ENCODE peak calls at places on chromosomes 13 and 19, in five cellular contexts. S, M, Y, A and H are unnamed samples.

GRCh38 chr13:112325941-112326645 is 50.1 kb upstream of the SPACA7 start:
- DNase-seq in S (no peak), M (no peak), Y (peak; percentile 6), A (no peak), H (no peak)

GRCh38 chr19:30545752-30546151 is 173.6 kb downstream of the ZNF536 start:
- DNase-seq in S (no peak), M (no peak), Y (no peak), A (no peak), H (no peak)

GRCh38 chr13:94534171-94534570 is 54.7 kb upstream of the DCT start:
- DNase-seq in S (peak; percentile 37), M (no peak), Y (no peak), A (no peak), H (no peak)

GRCh38 chr13:79966502-79966901 is 374.4 kb downstream of the SPRY2 start:
- DNase-seq in S (peak; percentile 69), M (no peak), Y (no peak), A (no peak), H (no peak)

GRCh38 chr19:15124572-15125231 is 17.5 kb downstream of the SYDE1 start:
- DNase-seq in S (peak; percentile 36), M (peak; percentile 93), Y (no peak), A (no peak), H (peak; percentile 26)

GRCh38 chr13:44181938-44182337 is 191.7 kb upstream of the SERP2 start:
- DNase-seq in S (peak; percentile 69), M (no peak), Y (no peak), A (no peak), H (no peak)

GRCh38 chr19:40804783-40805242 is 5.8 kb downstream of the EGLN2 start:
- DNase-seq in S (no peak), M (peak; percentile 44), Y (no peak), A (no peak), H (peak; percentile 31)

GRCh38 chr19:11570039-11570462 is 7.4 kb downstream of the ACP5 start:
- DNase-seq in S (no peak), M (no peak), Y (no peak), A (no peak), H (peak; percentile 64)

GRCh38 chr13:110520431-110521295 is 40.9 kb downstream of the RAB20 start:
- DNase-seq in S (no peak), M (peak; percentile 87), Y (peak; percentile 80), A (peak; percentile 15), H (no peak)

GRCh38 chr19:44875666-44876418 is 15.2 kb upstream of the TOMM40 start:
- DNase-seq in S (peak; percentile 81), M (peak; percentile 69), Y (no peak), A (no peak), H (no peak)

GRCh38 chr13:111639994-111640393 is 319.6 kb downstream of the TEX29 start:
- DNase-seq in S (no peak), M (no peak), Y (no peak), A (no peak), H (no peak)

GRCh38 chr13:112928020-112928931 is 40.7 kb upstream of the MCF2L start:
- DNase-seq in S (no peak), M (no peak), Y (no peak), A (no peak), H (no peak)

GRCh38 chr13:54241719-54242118 is 1213.1 kb downstream of the OLFM4 start:
- DNase-seq in S (peak; percentile 29), M (no peak), Y (no peak), A (no peak), H (no peak)

GRCh38 chr13:95536629-95537241 is 15.8 kb upstream of the CLDN10 start:
- DNase-seq in S (peak; percentile 48), M (no peak), Y (peak; percentile 10), A (no peak), H (peak; percentile 27)

GRCh38 chr19:56155124-56155687 is 14.1 kb downstream of the ZNF444 start:
- DNase-seq in S (no peak), M (no peak), Y (no peak), A (no peak), H (no peak)

GRCh38 chr13:95385808-95386207 is 84.6 kb upstream of the ABCC4 start:
- DNase-seq in S (no peak), M (no peak), Y (no peak), A (no peak), H (no peak)

GRCh38 chr13:51844862-51845573 is at the start of gene TMEM272:
- DNase-seq in S (peak; percentile 25), M (peak; percentile 71), Y (no peak), A (no peak), H (peak; percentile 41)

GRCh38 chr13:47933688-47934011 is 67.4 kb downstream of the SUCLA2 start:
- DNase-seq in S (peak; percentile 22), M (no peak), Y (no peak), A (no peak), H (no peak)

GRCh38 chr19:11814707-11815050 is 606 bp downstream of the ZNF440 start:
- DNase-seq in S (peak; percentile 68), M (no peak), Y (no peak), A (no peak), H (no peak)

GRCh38 chr13:78960881-78961280 is 301.9 kb upstream of the OBI1 start:
- DNase-seq in S (no peak), M (no peak), Y (no peak), A (no peak), H (no peak)

GRCh38 chr19:30160426-30160825 is 211.8 kb upstream of the ZNF536 start:
- DNase-seq in S (no peak), M (no peak), Y (no peak), A (no peak), H (no peak)

GRCh38 chr19:33400856-33401682 is 27.6 kb downstream of the CEBPG start:
- DNase-seq in S (no peak), M (no peak), Y (no peak), A (no peak), H (no peak)

DNA sequence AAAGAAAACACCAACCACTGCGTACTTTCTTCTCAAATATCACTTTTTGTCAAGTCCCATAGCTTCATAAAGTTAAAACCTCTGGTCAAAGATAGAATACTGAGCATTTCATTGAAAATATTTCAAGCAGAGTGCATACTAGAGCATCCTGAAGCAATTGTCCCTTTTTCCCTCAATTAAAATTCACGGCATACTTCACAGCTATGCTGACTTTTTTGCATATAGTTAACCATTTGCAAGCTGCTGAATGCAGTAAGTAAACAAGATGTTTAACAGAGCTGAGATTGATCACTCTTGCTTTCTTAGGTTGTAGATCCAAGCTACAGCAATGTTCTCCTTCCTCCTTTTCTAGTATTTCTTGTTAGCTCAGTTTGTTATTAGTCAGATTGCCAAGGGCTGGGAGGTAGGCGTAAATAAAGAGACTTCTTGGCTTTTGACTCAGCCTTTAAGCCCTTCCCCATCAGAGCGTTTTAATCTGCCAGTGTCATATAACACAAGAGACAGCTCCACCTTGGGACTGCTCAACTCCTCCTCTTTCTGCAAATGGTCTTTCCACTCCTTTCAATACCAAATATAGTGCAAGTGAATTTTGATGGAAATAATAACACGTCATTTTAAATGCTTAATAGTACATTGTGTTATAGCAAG is at the start of gene SLITRK6:
- DNase-seq in S (peak; percentile 98), M (no peak), Y (peak; percentile 36), A (peak; percentile 67), H (no peak)
- H3K4me3 ChIP-seq in S (peak within 1 kb of the TSS; percentile 53), M (no peak within 1 kb of the TSS), Y (peak within 1 kb of the TSS; percentile 46), A (peak within 1 kb of the TSS; percentile 61), H (no peak within 1 kb of the TSS)

GRCh38 chr19:53431399-53432087 is at the start of gene ZNF761:
- DNase-seq in S (peak; percentile 99), M (peak; percentile 100), Y (peak; percentile 87), A (peak; percentile 69), H (peak; percentile 92)
- TF ChIP-seq CTCF in S (peak; percentile 11), M (peak; percentile 23), Y (peak; percentile 38), A (peak; percentile 50), H (peak; percentile 18)

GRCh38 chr13:42466123-42466522 is 107.8 kb upstream of the TNFSF11 start:
- DNase-seq in S (no peak), M (no peak), Y (no peak), A (no peak), H (no peak)
- H3K4me3 ChIP-seq in S (no peak overlapping the region), M (no peak overlapping the region), Y (no peak overlapping the region), A (no peak overlapping the region), H (no peak overlapping the region)

GRCh38 chr19:4305659-4306058 is 1.3 kb downstream of the FSD1 start:
- DNase-seq in S (no peak), M (no peak), Y (no peak), A (no peak), H (no peak)
- TF ChIP-seq CTCF in S (no peak), M (no peak), Y (no peak), A (no peak), H (no peak)

DNA sequence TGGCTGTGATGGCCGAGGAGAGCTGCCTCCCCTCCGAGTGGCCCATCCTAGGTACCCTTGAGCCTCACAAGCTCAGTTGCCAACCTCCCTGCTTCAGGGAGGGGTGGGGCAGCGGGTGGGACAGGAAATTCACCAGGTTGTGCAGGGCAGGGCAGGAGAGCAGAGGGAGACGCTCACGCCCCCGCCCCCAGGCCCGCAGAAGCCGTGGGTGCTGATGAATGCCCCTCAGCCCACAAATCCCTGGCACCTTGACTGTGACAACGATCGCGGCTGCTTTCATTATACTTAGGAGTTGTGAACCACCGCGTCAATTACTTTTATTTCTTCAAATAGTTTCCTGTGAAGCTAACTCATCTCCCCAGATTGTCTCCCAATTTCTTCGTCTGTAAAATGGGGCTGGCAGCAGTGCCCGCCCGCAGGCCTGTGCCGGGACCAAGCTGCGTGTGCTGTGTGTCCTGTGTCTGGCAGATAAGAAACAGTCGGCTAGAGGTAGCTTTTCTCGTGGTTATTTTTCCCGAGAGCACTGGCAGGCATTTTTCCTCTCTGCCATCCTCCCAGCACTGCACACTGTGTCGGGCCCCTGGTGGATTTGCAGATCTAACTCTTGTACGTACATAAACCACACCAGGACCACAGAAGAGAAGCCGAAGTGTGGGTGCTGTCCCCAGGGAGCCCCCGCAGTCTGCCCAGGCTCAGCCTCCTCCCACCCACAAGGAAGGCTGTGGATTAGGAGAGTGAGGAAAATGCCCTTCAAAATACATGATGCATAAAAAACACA is 7.9 kb upstream of the RASA3 start:
- DNase-seq in S (no peak), M (peak; percentile 63), Y (no peak), A (no peak), H (no peak)
- H3K4me3 ChIP-seq in S (no peak overlapping the region), M (no peak overlapping the region), Y (no peak overlapping the region), A (no peak overlapping the region), H (no peak overlapping the region)

DNA sequence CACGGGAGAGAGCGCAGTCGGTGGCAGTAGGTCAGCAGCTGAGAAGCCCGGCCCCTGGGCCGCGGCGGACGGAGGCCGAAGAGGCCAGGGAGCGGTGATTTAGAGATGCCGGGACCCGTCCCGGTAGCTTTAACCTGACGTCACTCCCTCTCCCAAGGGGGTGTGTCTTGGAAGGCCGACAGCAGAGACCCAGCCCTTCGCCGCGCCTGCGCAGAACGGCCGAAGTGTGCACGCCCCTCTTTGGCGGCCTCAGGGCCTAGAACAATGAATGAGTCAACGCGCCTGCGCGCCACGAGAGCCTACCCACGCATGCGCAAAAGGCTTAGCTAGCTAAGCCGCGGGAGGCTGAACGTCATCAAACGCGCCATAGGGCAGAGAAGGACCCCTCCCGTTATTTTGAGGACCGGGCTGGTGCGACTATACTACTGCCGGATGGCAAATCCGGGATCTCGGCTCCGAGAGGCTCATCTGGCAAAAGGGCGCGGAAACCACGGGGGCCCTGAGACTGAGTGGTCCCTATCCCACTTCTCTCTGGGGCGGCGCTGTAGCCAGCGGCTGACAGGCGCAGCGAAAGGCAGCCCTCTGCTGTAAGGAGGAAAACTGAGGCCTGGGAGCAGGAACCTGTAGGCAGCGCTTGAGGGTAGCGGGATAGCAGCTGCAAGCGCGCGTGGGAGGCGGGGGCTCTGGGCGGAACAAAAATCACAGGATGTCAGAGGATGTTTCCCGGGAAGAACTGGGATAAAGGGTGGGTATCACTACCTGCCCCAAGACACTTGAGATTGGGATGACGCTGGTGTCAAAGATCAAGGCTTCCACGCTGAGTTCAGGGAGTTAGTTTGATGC is at the start of the genes IRGQ and ZNF576:
- DNase-seq in S (peak; percentile 99), M (peak; percentile 100), Y (peak; percentile 98), A (peak; percentile 99), H (peak; percentile 100)
- TF ChIP-seq CTCF in S (no peak), M (peak; percentile 22), Y (no peak), A (peak; percentile 6), H (peak; percentile 46)

GRCh38 chr19:511101-511841 is 4.0 kb downstream of the TPGS1 start:
- DNase-seq in S (peak; percentile 85), M (peak; percentile 82), Y (no peak), A (no peak), H (peak; percentile 84)
- H3K4me3 ChIP-seq in S (peak overlapping the region; percentile 15), M (no peak overlapping the region), Y (no peak overlapping the region), A (no peak overlapping the region), H (peak overlapping the region; percentile 43)